ENCODE peak calls at places on chromosomes 16 and 17, in nine cellular contexts. G is iPS DF 19.7; Z is neural progenitor cell; C is breast epithelium; W is RPMI8226; K is stimulated activated naive CD8-positive, alpha-beta T cell treated with anti-CD3 and anti-CD28 coated beads, Interleukin-15, Interleukin-2, amounts not matched to agents 100 U/mL and 50 U/mL, for 24 hours; M is NCI-H2081; E is NCI-H1436; D is nephron progenitor cell. X is an unnamed sample.

GRCh38 chr16:26930776-26931175 is 136.0 kb upstream of the C16orf82 start:
- DNase-seq in G (no peak), D (no peak), C (no peak), M (no peak), W (no peak), K (no peak), E (no peak), Z (no peak), X (peak)

GRCh38 chr17:6463616-6464445 is 19.6 kb downstream of the PIMREG start:
- DNase-seq in Z (no peak), D (no peak), K (no peak), E (no peak), M (no peak), C (no peak), W (no peak), G (no peak), X (peak)

GRCh38 chr17:6713130-6713917 is at the start of gene SLC13A5:
- DNase-seq in W (peak), Z (peak), K (peak), D (peak), E (no peak), M (no peak), G (peak), C (no peak), X (peak)

GRCh38 chr17:18021372-18021771 is 17.6 kb downstream of the ATPAF2 start:
- DNase-seq in Z (no peak), G (no peak), W (no peak), K (no peak), C (no peak), D (no peak), M (no peak), E (no peak), X (peak)

GRCh38 chr16:57747091-57747490 is 11.5 kb downstream of the KATNB1 start:
- DNase-seq in E (no peak), K (no peak), Z (no peak), G (no peak), D (no peak), C (no peak), M (no peak), W (no peak), X (peak)

GRCh38 chr17:79814966-79815835 is 18.3 kb upstream of the CBX8 start:
- DNase-seq in W (no peak), E (no peak), D (peak), C (peak), G (no peak), M (no peak), K (no peak), Z (peak), X (peak)

GRCh38 chr16:65229191-65229662 is 107.4 kb upstream of the CDH11 start:
- DNase-seq in C (no peak), D (no peak), E (no peak), W (no peak), G (no peak), Z (no peak), K (no peak), M (no peak), X (no peak)

GRCh38 chr16:9818702-9819101 is 363.5 kb downstream of the GRIN2A start:
- DNase-seq in G (no peak), Z (no peak), D (no peak), M (no peak), W (no peak), C (no peak), K (no peak), E (no peak), X (no peak)

GRCh38 chr17:17849147-17849820 is 12.5 kb upstream of the SREBF1 start:
- DNase-seq in K (peak), D (no peak), Z (no peak), C (no peak), M (peak), W (no peak), G (no peak), E (peak), X (peak)

GRCh38 chr16:21084631-21085235 is 65.9 kb downstream of the DNAH3 start:
- DNase-seq in M (no peak), K (no peak), C (no peak), W (no peak), E (no peak), Z (no peak), D (no peak), G (no peak), X (no peak)

GRCh38 chr17:10729334-10730193 is at the start of gene TMEM220:
- DNase-seq in C (peak), Z (peak), E (peak), G (no peak), W (peak), D (peak), M (no peak), K (peak), X (peak)

GRCh38 chr17:83196088-83196765 is 116.8 kb downstream of the METRNL start:
- DNase-seq in C (peak), K (no peak), G (no peak), D (no peak), Z (no peak), M (no peak), W (no peak), E (no peak), X (peak)

GRCh38 chr17:4583796-4584124 is 569 bp upstream of the SMTNL2 start:
- DNase-seq in Z (peak), G (no peak), M (no peak), W (peak), E (no peak), D (peak), C (no peak), K (no peak), X (peak)

GRCh38 chr16:720507-720989 is 398 bp upstream of the ANTKMT start:
- DNase-seq in K (peak), G (no peak), E (no peak), D (peak), W (peak), C (no peak), M (no peak), Z (peak), X (peak)

GRCh38 chr17:57663326-57664070 is 81.6 kb downstream of the CCDC182 start:
- DNase-seq in K (no peak), E (no peak), Z (peak), M (no peak), G (no peak), D (no peak), W (no peak), C (no peak), X (no peak)

GRCh38 chr17:34360571-34360970 is 2.5 kb downstream of the CCL1 start:
- DNase-seq in C (no peak), K (no peak), W (no peak), M (no peak), G (no peak), Z (no peak), E (no peak), D (no peak), X (no peak)

GRCh38 chr17:58702708-58703107 is 10.3 kb downstream of the RAD51C start:
- DNase-seq in W (no peak), M (no peak), G (no peak), K (no peak), E (no peak), Z (no peak), C (no peak), D (no peak), X (no peak)

GRCh38 chr16:30122621-30123160 is 329 bp downstream of the MAPK3 start:
- DNase-seq in G (no peak), M (peak), W (peak), E (peak), K (peak), Z (peak), C (no peak), D (no peak), X (no peak)

GRCh38 chr17:82416264-82416663 is 1.9 kb upstream of the HEXD start:
- DNase-seq in Z (no peak), W (no peak), M (no peak), G (no peak), C (no peak), D (no peak), E (no peak), K (no peak), X (peak)

GRCh38 chr17:30513346-30513745 is 36.1 kb downstream of the GOSR1 start:
- DNase-seq in C (no peak), Z (no peak), G (no peak), E (no peak), M (no peak), D (no peak), W (no peak), K (no peak), X (peak)